ENCODE peak calls at places on chromosomes 13 and 19, in nine cellular contexts. Z, T, N, W, H, Y, V, M and O are unnamed samples.

GRCh38 chr19:55116232-55117062 is 990 bp downstream of the PPP1R12C start:
- DNase-seq in Z (no peak), T (peak; percentile 7), N (peak; percentile 17), W (peak; percentile 41), H (peak; percentile 69), Y (no peak), V (peak; percentile 81), M (peak; percentile 76), O (no peak)

GRCh38 chr19:10332158-10332964 is 968 bp downstream of the RAVER1 start:
- DNase-seq in Z (no peak), T (no peak), N (no peak), W (no peak), H (peak; percentile 70), Y (no peak), V (no peak), M (no peak), O (no peak)

GRCh38 chr13:40550130-40550529 is 116.3 kb downstream of the FOXO1 start:
- DNase-seq in Z (no peak), T (no peak), N (no peak), W (no peak), H (no peak), Y (no peak), V (no peak), M (no peak), O (no peak)

GRCh38 chr19:6476155-6476895 is 5.3 kb downstream of the DENND1C start:
- DNase-seq in Z (peak; percentile 93), T (no peak), N (peak; percentile 53), W (peak; percentile 93), H (peak; percentile 95), Y (peak; percentile 100), V (no peak), M (peak; percentile 47), O (peak; percentile 98)

GRCh38 chr19:35211545-35212230 is 16.9 kb downstream of the FAM187B start:
- DNase-seq in Z (no peak), T (no peak), N (peak; percentile 85), W (peak; percentile 43), H (peak; percentile 53), Y (no peak), V (no peak), M (no peak), O (no peak)

GRCh38 chr13:114066956-114067355 is 65.5 kb downstream of the RASA3 start:
- DNase-seq in Z (no peak), T (no peak), N (no peak), W (no peak), H (no peak), Y (no peak), V (no peak), M (no peak), O (no peak)

GRCh38 chr19:55369651-55370304 is 485 bp downstream of the IL11 start:
- DNase-seq in Z (no peak), T (no peak), N (peak; percentile 14), W (no peak), H (no peak), Y (peak; percentile 48), V (no peak), M (no peak), O (peak; percentile 63)

GRCh38 chr19:33063356-33064116 is 1.2 kb downstream of the RHPN2 start:
- DNase-seq in Z (no peak), T (no peak), N (no peak), W (peak; percentile 46), H (peak; percentile 86), Y (peak; percentile 49), V (no peak), M (peak; percentile 61), O (peak; percentile 12)

GRCh38 chr13:45198924-45199323 is 1.9 kb downstream of the KCTD4 start:
- DNase-seq in Z (no peak), T (no peak), N (no peak), W (no peak), H (no peak), Y (no peak), V (no peak), M (no peak), O (no peak)

GRCh38 chr19:36686365-36687213 is 823 bp upstream of the ZNF567 start:
- DNase-seq in Z (no peak), T (no peak), N (no peak), W (peak; percentile 28), H (no peak), Y (peak; percentile 10), V (no peak), M (peak; percentile 28), O (no peak)
- H3K4me3 ChIP-seq in Z (peak overlapping the region; percentile 91), T (peak overlapping the region; percentile 98), N (peak overlapping the region; percentile 68), W (peak overlapping the region; percentile 82), H (peak overlapping the region; percentile 95), Y (peak overlapping the region; percentile 49), V (peak overlapping the region; percentile 91), M (peak overlapping the region; percentile 80), O (peak overlapping the region; percentile 97)

DNA sequence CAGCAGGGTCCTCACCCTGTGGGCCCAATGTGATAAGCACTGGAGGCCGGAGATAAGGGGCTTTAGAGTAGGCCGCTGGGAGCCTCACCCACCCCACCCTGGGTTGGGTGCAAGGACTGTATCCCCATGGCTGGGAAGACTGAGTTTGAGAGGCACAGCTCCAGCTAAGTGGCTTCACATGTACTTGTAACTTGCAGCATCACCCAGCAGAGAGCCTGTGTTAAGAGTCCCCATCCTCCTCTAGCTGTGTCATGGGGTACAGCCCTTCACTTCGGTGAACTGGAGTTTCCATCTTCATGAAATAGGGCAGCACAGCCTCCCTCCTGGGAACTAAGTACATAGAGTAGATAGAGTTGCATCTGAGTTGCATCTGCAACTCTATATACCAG is 1.3 kb downstream of the PRDX2 start:
- DNase-seq in Z (no peak), T (no peak), N (no peak), W (no peak), H (no peak), Y (no peak), V (no peak), M (no peak), O (no peak)
- H3K4me3 ChIP-seq in Z (peak overlapping the region; percentile 97), T (peak overlapping the region; percentile 91), N (peak overlapping the region; percentile 80), W (no peak overlapping the region), H (peak overlapping the region; percentile 68), Y (peak overlapping the region; percentile 73), V (no peak overlapping the region), M (peak overlapping the region; percentile 68), O (no peak overlapping the region)

DNA sequence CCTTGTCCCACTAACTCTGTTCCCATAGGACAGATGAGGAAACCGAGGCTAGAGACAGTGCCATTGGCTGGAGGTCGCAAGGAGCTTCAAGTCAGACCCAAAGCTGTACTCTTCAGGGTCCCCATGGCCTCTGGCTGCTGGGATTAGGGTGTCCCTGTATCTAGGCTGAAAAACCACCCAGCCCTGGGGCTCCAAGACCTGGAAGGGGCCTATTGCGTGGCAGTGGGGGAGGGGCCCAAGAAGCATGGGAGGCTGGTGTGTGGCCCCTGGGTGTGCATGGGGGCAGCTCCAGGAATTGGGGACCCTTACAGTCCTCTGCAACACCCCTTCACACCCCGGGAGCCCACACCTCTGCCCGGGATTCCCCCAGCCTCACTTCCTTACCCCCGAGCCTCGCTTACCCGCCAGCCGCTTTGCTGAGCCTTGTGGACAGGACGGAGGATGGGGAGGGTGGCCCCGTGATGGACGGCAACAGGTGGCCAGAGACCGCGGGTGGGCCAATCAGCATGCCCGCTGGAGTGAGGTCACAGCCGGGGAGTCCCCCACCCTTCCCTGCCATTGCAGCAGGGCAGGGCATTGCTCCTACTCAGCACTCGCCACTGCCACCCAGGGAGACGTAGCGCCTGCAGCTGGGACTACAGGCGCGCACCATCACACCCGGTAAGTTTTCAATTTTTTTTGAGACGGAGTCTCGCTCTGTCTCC is at the start of gene JSRP1:
- DNase-seq in Z (no peak), T (no peak), N (no peak), W (no peak), H (no peak), Y (no peak), V (no peak), M (no peak), O (no peak)
- H3K4me3 ChIP-seq in Z (no peak within 1 kb of the TSS), T (no peak within 1 kb of the TSS), N (no peak within 1 kb of the TSS), W (no peak within 1 kb of the TSS), H (no peak within 1 kb of the TSS), Y (no peak within 1 kb of the TSS), V (no peak within 1 kb of the TSS), M (no peak within 1 kb of the TSS), O (no peak within 1 kb of the TSS)

GRCh38 chr19:38869836-38870607 is 8.1 kb downstream of the RINL start:
- DNase-seq in Z (no peak), T (no peak), N (peak; percentile 88), W (peak; percentile 96), H (peak; percentile 86), Y (peak; percentile 66), V (peak; percentile 92), M (peak; percentile 89), O (peak; percentile 77)
- H3K4me3 ChIP-seq in Z (no peak overlapping the region), T (peak overlapping the region; percentile 59), N (peak overlapping the region; percentile 46), W (peak overlapping the region; percentile 40), H (peak overlapping the region; percentile 35), Y (peak overlapping the region; percentile 11), V (peak overlapping the region; percentile 36), M (peak overlapping the region; percentile 71), O (peak overlapping the region; percentile 79)

GRCh38 chr19:49594157-49595005 is 3.4 kb downstream of the PRR12 start:
- DNase-seq in Z (no peak), T (no peak), N (no peak), W (no peak), H (peak; percentile 22), Y (no peak), V (no peak), M (no peak), O (no peak)

GRCh38 chr19:49592486-49593232 is 1.7 kb downstream of the PRR12 start:
- DNase-seq in Z (no peak), T (no peak), N (no peak), W (no peak), H (peak; percentile 58), Y (peak; percentile 38), V (peak; percentile 35), M (no peak), O (no peak)

GRCh38 chr19:49595006-49595818 is 4.2 kb downstream of the PRR12 start:
- DNase-seq in Z (no peak), T (no peak), N (no peak), W (no peak), H (peak; percentile 22), Y (no peak), V (no peak), M (no peak), O (no peak)

GRCh38 chr19:49591731-49592485 is 926 bp downstream of the PRR12 start:
- DNase-seq in Z (no peak), T (no peak), N (no peak), W (peak; percentile 39), H (peak; percentile 70), Y (peak; percentile 49), V (peak; percentile 76), M (peak; percentile 22), O (no peak)

GRCh38 chr19:49593233-49594113 is 2.5 kb downstream of the PRR12 start:
- DNase-seq in Z (peak; percentile 81), T (peak; percentile 40), N (peak; percentile 86), W (peak; percentile 93), H (peak; percentile 98), Y (peak; percentile 96), V (peak; percentile 84), M (peak; percentile 95), O (peak; percentile 91)
- H3K4me3 ChIP-seq in Z (peak overlapping the region; percentile 100), T (peak overlapping the region; percentile 85), N (peak overlapping the region; percentile 92), W (no peak overlapping the region), H (peak overlapping the region; percentile 74), Y (peak overlapping the region; percentile 99), V (peak overlapping the region; percentile 93), M (peak overlapping the region; percentile 91), O (peak overlapping the region; percentile 98)

GRCh38 chr19:39833464-39834286 is at the start of gene DYRK1B:
- DNase-seq in Z (peak; percentile 85), T (peak; percentile 73), N (peak; percentile 94), W (peak; percentile 99), H (peak; percentile 97), Y (peak; percentile 99), V (no peak), M (peak; percentile 97), O (peak; percentile 96)
- H3K4me3 ChIP-seq in Z (peak within 1 kb of the TSS; percentile 100), T (peak within 1 kb of the TSS; percentile 90), N (peak within 1 kb of the TSS; percentile 100), W (peak within 1 kb of the TSS; percentile 100), H (peak within 1 kb of the TSS; percentile 99), Y (peak within 1 kb of the TSS; percentile 87), V (no peak within 1 kb of the TSS), M (peak within 1 kb of the TSS; percentile 100), O (peak within 1 kb of the TSS; percentile 98)